ENCODE peak calls at places on chromosomes 11 and 22, in four cellular contexts. One of them, this sample, is unnamed.
A peak's percentile ranks its signal among the peaks of the same experiment; 100 is the strongest.

GRCh38 chr22:41021039-41021654 is 70.0 kb downstream of the RBX1 start:
- DNase-seq in pancreas: peak; percentile 37
- DNase-seq in sigmoid colon: peak; percentile 65
- DNase-seq in activated CD4-positive, CD25-positive, alpha-beta regulatory T cell: no peak
- DNase-seq in this sample: no peak

GRCh38 chr22:43199541-43199940 is 12.6 kb upstream of the TTLL12 start:
- DNase-seq in pancreas: no peak
- DNase-seq in sigmoid colon: no peak
- DNase-seq in activated CD4-positive, CD25-positive, alpha-beta regulatory T cell: no peak
- DNase-seq in this sample: no peak

GRCh38 chr22:43999378-43999777 is 24.7 kb upstream of the PARVB start:
- DNase-seq in pancreas: no peak
- DNase-seq in sigmoid colon: no peak
- DNase-seq in activated CD4-positive, CD25-positive, alpha-beta regulatory T cell: no peak
- DNase-seq in this sample: no peak

GRCh38 chr11:93704237-93704636 is 37.1 kb downstream of the TAF1D start:
- DNase-seq in pancreas: no peak
- DNase-seq in sigmoid colon: no peak
- DNase-seq in activated CD4-positive, CD25-positive, alpha-beta regulatory T cell: no peak
- DNase-seq in this sample: no peak

GRCh38 chr11:12269104-12269441 is 108.3 kb upstream of the PARVA start:
- DNase-seq in pancreas: peak; percentile 57
- DNase-seq in sigmoid colon: peak; percentile 80
- DNase-seq in activated CD4-positive, CD25-positive, alpha-beta regulatory T cell: no peak
- DNase-seq in this sample: peak; percentile 68

GRCh38 chr22:37526376-37526775 is 7.2 kb upstream of the CARD10 start:
- DNase-seq in pancreas: no peak
- DNase-seq in sigmoid colon: no peak
- DNase-seq in activated CD4-positive, CD25-positive, alpha-beta regulatory T cell: no peak
- DNase-seq in this sample: no peak

GRCh38 chr22:27761652-27762051 is 39.9 kb downstream of the MN1 start:
- DNase-seq in pancreas: no peak
- DNase-seq in sigmoid colon: no peak
- DNase-seq in activated CD4-positive, CD25-positive, alpha-beta regulatory T cell: no peak
- DNase-seq in this sample: no peak

GRCh38 chr22:19497245-19497644 is 17.5 kb downstream of the CDC45 start:
- DNase-seq in pancreas: no peak
- DNase-seq in sigmoid colon: no peak
- DNase-seq in activated CD4-positive, CD25-positive, alpha-beta regulatory T cell: no peak
- DNase-seq in this sample: no peak

GRCh38 chr11:47254381-47254780 is 3.4 kb upstream of the NR1H3 start:
- DNase-seq in pancreas: no peak
- DNase-seq in sigmoid colon: peak; percentile 85
- DNase-seq in activated CD4-positive, CD25-positive, alpha-beta regulatory T cell: no peak
- DNase-seq in this sample: no peak

GRCh38 chr11:70440206-70440605 is 41.9 kb downstream of the CTTN start:
- DNase-seq in pancreas: no peak
- DNase-seq in sigmoid colon: no peak
- DNase-seq in activated CD4-positive, CD25-positive, alpha-beta regulatory T cell: no peak
- DNase-seq in this sample: no peak

GRCh38 chr11:63868399-63869064 is 29.6 kb downstream of the MARK2 start:
- DNase-seq in pancreas: no peak
- DNase-seq in sigmoid colon: no peak
- DNase-seq in activated CD4-positive, CD25-positive, alpha-beta regulatory T cell: no peak
- DNase-seq in this sample: no peak

This sample was measured in mucosa of gallbladder.